ENCODE peak calls at places on chromosomes 1 and 21, in four cellular contexts. X, J, G and T are unnamed samples.

GRCh38 chr1:115338457-115338820 is 390 bp upstream of the NGF start:
- DNase-seq in X (no peak), J (no peak), G (no peak), T (no peak)

GRCh38 chr1:97243973-97244560 is 522.5 kb downstream of the PTBP2 start:
- DNase-seq in X (no peak), J (no peak), G (no peak), T (no peak)

GRCh38 chr1:204723131-204723787 is 37.7 kb upstream of the LRRN2 start:
- DNase-seq in X (no peak), J (no peak), G (peak), T (no peak)

GRCh38 chr1:175508320-175509110 is 234.9 kb downstream of the TNR start:
- DNase-seq in X (no peak), J (no peak), G (no peak), T (no peak)

GRCh38 chr1:32427264-32427963 is 33.2 kb upstream of the BSDC1 start:
- DNase-seq in X (no peak), J (no peak), G (no peak), T (no peak)

GRCh38 chr1:160494620-160495019 is 28.4 kb downstream of the SLAMF6 start:
- DNase-seq in X (no peak), J (no peak), G (no peak), T (no peak)

GRCh38 chr21:28018741-28019669 is 973.7 kb downstream of the LTN1 start:
- DNase-seq in X (no peak), J (no peak), G (peak), T (peak)

GRCh38 chr1:248858096-248858890 is 592 bp downstream of the ZNF692 start:
- DNase-seq in X (no peak), J (peak), G (no peak), T (peak)

GRCh38 chr1:203700901-203701300 is 64.1 kb upstream of the LAX1 start:
- DNase-seq in X (no peak), J (no peak), G (no peak), T (no peak)

GRCh38 chr1:228876187-228876586 is 140.9 kb downstream of the RHOU start:
- DNase-seq in X (no peak), J (no peak), G (no peak), T (no peak)

GRCh38 chr21:42390193-42390592 is 5.7 kb downstream of the TMPRSS3 start:
- DNase-seq in X (no peak), J (no peak), G (no peak), T (no peak)

GRCh38 chr1:150622219-150622975 is 7.0 kb downstream of the ENSA start:
- DNase-seq in X (no peak), J (peak), G (no peak), T (no peak)

GRCh38 chr1:247173431-247173830 is 1.6 kb upstream of the ZNF124 start:
- DNase-seq in X (no peak), J (no peak), G (no peak), T (no peak)

GRCh38 chr21:44532712-44533111 is 7.3 kb downstream of the KRTAP10-1 start:
- DNase-seq in X (no peak), J (no peak), G (no peak), T (no peak)

GRCh38 chr1:31413405-31414005 is 492 bp downstream of the SERINC2 start:
- DNase-seq in X (no peak), J (peak), G (no peak), T (peak)

GRCh38 chr1:69700770-69701169 is 133.0 kb downstream of the LRRC7 start:
- DNase-seq in X (no peak), J (no peak), G (no peak), T (no peak)

GRCh38 chr1:79042539-79042938 is 36.0 kb upstream of the ADGRL4 start:
- DNase-seq in X (no peak), J (no peak), G (no peak), T (no peak)

GRCh38 chr1:244988521-244988920 is 124.2 kb upstream of the HNRNPU start:
- DNase-seq in X (no peak), J (no peak), G (no peak), T (no peak)

GRCh38 chr1:175274368-175274767 is 81.8 kb upstream of the KIAA0040 start:
- DNase-seq in X (no peak), J (no peak), G (no peak), T (no peak)

GRCh38 chr21:37627074-37627473 is 260.5 kb downstream of the DYRK1A start:
- DNase-seq in X (no peak), J (no peak), G (no peak), T (no peak)

GRCh38 chr1:81803423-81804103 is 2.8 kb downstream of the ADGRL2 start:
- DNase-seq in X (no peak), J (no peak), G (no peak), T (no peak)

GRCh38 chr1:11144563-11145256 is 44.4 kb upstream of the ANGPTL7 start:
- DNase-seq in X (no peak), J (no peak), G (no peak), T (no peak)

GRCh38 chr1:153238536-153238935 is 21.0 kb upstream of the LORICRIN start:
- DNase-seq in X (no peak), J (no peak), G (no peak), T (no peak)

GRCh38 chr1:1075148-1075935 is 1.2 kb upstream of the RNF223 start:
- DNase-seq in X (no peak), J (peak), G (no peak), T (no peak)

GRCh38 chr1:1074631-1075147 is 583 bp upstream of the RNF223 start:
- DNase-seq in X (no peak), J (no peak), G (no peak), T (no peak)

GRCh38 chr1:1072299-1072848 is 1.7 kb downstream of the RNF223 start:
- DNase-seq in X (no peak), J (no peak), G (no peak), T (no peak)

GRCh38 chr1:1072849-1073742 is 1.0 kb downstream of the RNF223 start:
- DNase-seq in X (no peak), J (no peak), G (no peak), T (no peak)

GRCh38 chr1:1073743-1074587 is at the start of gene RNF223:
- DNase-seq in X (no peak), J (no peak), G (no peak), T (no peak)
- H3K27ac ChIP-seq in X (no peak), J (no peak), G (no peak), T (no peak)

GRCh38 chr1:218421531-218421930 is 76.4 kb downstream of the TGFB2 start:
- DNase-seq in X (no peak), J (no peak), G (no peak), T (no peak)

GRCh38 chr1:218424528-218424927 is 79.4 kb downstream of the TGFB2 start:
- DNase-seq in X (no peak), J (no peak), G (no peak), T (no peak)

GRCh38 chr1:218429301-218429700 is 84.2 kb downstream of the TGFB2 start:
- DNase-seq in X (no peak), J (no peak), G (no peak), T (no peak)

GRCh38 chr1:218426343-218426657 is 81.2 kb downstream of the TGFB2 start:
- DNase-seq in X (no peak), J (no peak), G (no peak), T (no peak)

GRCh38 chr1:218425647-218426342 is 80.7 kb downstream of the TGFB2 start:
- DNase-seq in X (no peak), J (no peak), G (no peak), T (no peak)
- H3K27ac ChIP-seq in X (no peak), J (peak), G (peak), T (no peak)

GRCh38 chr1:6862906-6863305 is 77.7 kb downstream of the CAMTA1 start:
- DNase-seq in X (no peak), J (no peak), G (no peak), T (no peak)

GRCh38 chr1:6859415-6860343 is 74.4 kb downstream of the CAMTA1 start:
- DNase-seq in X (no peak), J (no peak), G (no peak), T (no peak)

GRCh38 chr1:6860401-6860800 is 75.1 kb downstream of the CAMTA1 start:
- DNase-seq in X (no peak), J (no peak), G (no peak), T (no peak)

GRCh38 chr1:6858586-6858985 is 73.3 kb downstream of the CAMTA1 start:
- DNase-seq in X (no peak), J (no peak), G (no peak), T (no peak)

DNA sequence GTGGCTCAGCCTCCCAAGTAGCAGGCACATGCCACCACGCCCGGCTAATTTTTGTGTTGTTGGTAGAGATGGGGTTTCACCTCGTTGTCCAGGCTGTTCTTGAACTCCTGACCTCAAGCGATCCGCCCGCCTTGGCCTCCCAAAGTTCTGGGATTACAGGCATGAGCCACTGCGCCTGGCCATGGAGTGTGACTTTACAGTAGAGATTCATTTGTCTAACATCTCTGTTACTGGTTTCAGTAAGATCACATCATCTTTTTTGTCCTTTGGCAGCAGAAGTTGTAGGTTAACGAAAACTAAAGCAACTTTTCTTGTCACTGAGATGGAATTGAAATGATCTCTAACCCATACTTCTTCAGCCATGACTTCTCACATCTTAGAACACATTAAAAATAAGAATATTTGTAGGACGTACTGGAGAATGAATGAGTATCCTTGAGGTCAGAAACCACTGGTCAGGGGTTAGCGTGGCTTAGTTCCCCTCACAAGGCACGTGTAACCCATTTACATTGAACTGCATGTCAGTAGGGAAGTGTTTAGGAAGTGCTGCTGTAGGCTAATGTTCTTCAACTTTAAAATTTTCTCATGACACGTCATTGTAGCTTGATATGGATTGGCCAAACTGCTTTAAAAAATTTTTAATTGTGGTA is 75.9 kb downstream of the CAMTA1 start:
- DNase-seq in X (no peak), J (no peak), G (no peak), T (no peak)
- H3K27ac ChIP-seq in X (no peak), J (no peak), G (no peak), T (no peak)

GRCh38 chr1:200415693-200416593 is 6.1 kb upstream of the ZNF281 start:
- DNase-seq in X (no peak), J (no peak), G (no peak), T (no peak)
- H3K27ac ChIP-seq in X (no peak), J (peak), G (no peak), T (no peak)

DNA sequence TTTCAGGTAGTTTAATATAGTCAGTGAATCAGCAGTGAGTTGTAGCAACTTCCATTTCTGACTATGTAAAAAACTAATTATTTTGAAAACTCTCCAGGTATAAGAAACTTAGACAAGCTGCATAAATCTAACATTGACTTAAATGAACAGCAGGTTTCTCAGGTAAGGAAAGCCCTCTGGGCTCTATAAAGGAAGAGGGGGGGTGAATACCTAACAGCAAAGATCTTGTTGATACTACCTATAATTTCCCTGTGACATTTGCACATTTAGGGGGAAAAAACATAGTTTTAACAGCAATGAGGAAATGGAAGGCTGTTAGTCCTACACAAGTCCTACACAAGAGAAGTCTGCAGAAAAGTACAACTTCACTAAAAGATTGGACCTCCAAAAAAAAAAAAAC is 460.0 kb downstream of the DSCAM start:
- DNase-seq in X (no peak), J (no peak), G (no peak), T (no peak)
- H3K27ac ChIP-seq in X (no peak), J (no peak), G (no peak), T (no peak)

GRCh38 chr1:54474500-54475235 is 68.5 kb upstream of the SSBP3 start:
- DNase-seq in X (no peak), J (no peak), G (no peak), T (no peak)
- H3K27ac ChIP-seq in X (no peak), J (no peak), G (no peak), T (no peak)

DNA sequence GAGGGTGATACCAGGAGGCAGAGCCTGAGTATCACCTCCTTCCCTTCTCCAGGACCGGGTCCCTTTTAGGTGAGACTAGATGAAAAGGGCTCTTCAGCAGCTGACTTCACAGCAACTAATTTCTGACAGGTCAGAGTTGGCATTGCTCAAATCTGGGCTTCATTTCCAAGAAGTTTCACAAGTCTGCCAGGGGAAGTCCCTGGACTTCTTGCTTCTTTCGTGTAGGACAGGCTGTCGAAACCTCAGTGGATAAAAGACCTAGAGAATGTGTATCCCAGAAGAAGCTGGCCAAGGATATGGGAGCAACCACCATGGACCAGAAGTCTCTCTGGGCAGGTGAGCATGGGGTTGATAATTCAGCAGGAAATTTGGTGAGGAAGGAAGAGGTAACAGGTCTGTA is at the start of gene CHI3L2:
- DNase-seq in X (no peak), J (no peak), G (no peak), T (no peak)
- H3K27ac ChIP-seq in X (no peak), J (peak), G (peak), T (peak)

GRCh38 chr1:84944767-84945486 is 51.9 kb upstream of the LPAR3 start:
- DNase-seq in X (peak), J (peak), G (no peak), T (peak)
- H3K27ac ChIP-seq in X (peak), J (peak), G (no peak), T (no peak)

DNA sequence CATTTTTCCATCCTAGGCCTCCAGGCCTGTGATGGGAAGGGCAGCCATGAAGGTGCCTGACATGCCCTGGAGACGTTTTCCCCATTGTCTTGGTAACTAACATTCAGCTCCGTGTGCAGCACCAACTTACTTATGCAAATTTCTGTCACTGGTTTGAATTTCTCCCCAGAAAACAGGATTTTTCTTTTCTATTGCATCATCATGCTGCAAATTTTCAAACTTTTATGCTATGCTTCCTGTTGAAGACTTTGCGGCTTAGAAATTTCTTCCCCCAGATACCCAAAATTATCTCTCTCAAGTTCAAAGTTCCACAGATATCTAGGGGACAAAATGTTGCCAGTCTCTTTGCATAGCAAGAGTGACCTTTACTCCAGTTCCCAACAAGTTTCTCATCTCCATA is 25.2 kb upstream of the SELE start:
- DNase-seq in X (no peak), J (no peak), G (no peak), T (no peak)
- H3K27ac ChIP-seq in X (no peak), J (no peak), G (no peak), T (no peak)

GRCh38 chr1:224623743-224624333 is 7.7 kb downstream of the CNIH3 start:
- DNase-seq in X (no peak), J (no peak), G (no peak), T (no peak)

GRCh38 chr1:224621813-224622682 is 5.9 kb downstream of the CNIH3 start:
- DNase-seq in X (no peak), J (no peak), G (no peak), T (no peak)

GRCh38 chr1:224623310-224623714 is 7.2 kb downstream of the CNIH3 start:
- DNase-seq in X (no peak), J (no peak), G (no peak), T (no peak)

GRCh38 chr1:224624432-224624831 is 8.3 kb downstream of the CNIH3 start:
- DNase-seq in X (no peak), J (no peak), G (no peak), T (no peak)

DNA sequence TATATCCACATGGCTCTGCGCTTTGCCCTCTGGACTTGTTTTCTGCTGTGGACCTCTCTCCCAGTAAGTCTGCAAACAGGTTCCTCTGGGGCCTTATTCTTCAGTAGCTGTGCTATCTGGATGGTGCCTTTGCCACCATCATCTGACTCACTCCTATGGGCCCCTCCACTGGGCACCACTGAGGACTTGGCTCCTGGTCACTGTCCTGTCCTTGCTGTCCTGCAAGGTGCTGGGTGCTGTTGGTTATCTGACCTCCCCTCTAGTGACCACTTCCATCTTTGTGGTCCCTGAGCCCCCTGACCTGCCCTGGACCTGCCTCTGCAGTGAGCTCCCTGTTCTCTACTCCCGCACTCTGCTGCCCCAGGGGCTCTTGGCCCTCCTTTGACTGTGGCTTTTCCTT is 6.7 kb downstream of the CNIH3 start:
- DNase-seq in X (no peak), J (no peak), G (no peak), T (no peak)
- H3K27ac ChIP-seq in X (no peak), J (no peak), G (no peak), T (no peak)